ENCODE peak calls at places on chromosomes 1 and 21, in six cellular contexts. M is activated CD4-positive, alpha-beta T cell treated with anti-CD3 and anti-CD28 coated beads for 1 hour; V is foreskin fibroblast; T is stimulated activated CD8-positive, alpha-beta memory T cell treated with anti-CD3 and anti-CD28 coated beads, Interleukin-4, amount 100 ng/mL, for 1 hour; W is HTR-8/SVneo; R is midbrain. X is an unnamed sample.

GRCh38 chr1:200443860-200444259 is 34.0 kb upstream of the ZNF281 start:
- DNase-seq in R (no peak), T (no peak), M (no peak), V (no peak), W (no peak), X (no peak)

GRCh38 chr1:192852001-192852400 is 43.2 kb downstream of the RGS2 start:
- DNase-seq in V (no peak), M (no peak), W (no peak), R (no peak), T (no peak), X (no peak)

GRCh38 chr1:52056110-52056936 is at the start of gene BTF3L4:
- DNase-seq in W (peak), R (peak), M (peak), V (peak), T (peak), X (peak)

GRCh38 chr1:232473319-232473718 is 156.6 kb downstream of the SIPA1L2 start:
- DNase-seq in W (no peak), M (no peak), T (no peak), R (no peak), V (peak), X (no peak)

GRCh38 chr1:211735208-211736170 is 60.1 kb upstream of the NEK2 start:
- DNase-seq in R (peak), V (peak), M (no peak), T (no peak), W (peak), X (no peak)

GRCh38 chr1:175714350-175714749 is 29.0 kb downstream of the TNR start:
- DNase-seq in T (no peak), R (no peak), W (no peak), V (no peak), M (no peak), X (no peak)

GRCh38 chr1:29757866-29758763 is 521.8 kb downstream of the PTPRU start:
- DNase-seq in V (no peak), M (no peak), W (no peak), R (no peak), T (no peak), X (no peak)

GRCh38 chr21:24420694-24421093 is 1186.6 kb downstream of the MRPL39 start:
- DNase-seq in V (no peak), M (no peak), W (no peak), T (no peak), R (no peak), X (no peak)

GRCh38 chr1:176560681-176561080 is 97.7 kb downstream of the PAPPA2 start:
- DNase-seq in W (no peak), V (peak), T (no peak), R (no peak), M (no peak), X (no peak)

GRCh38 chr1:10251325-10252103 is 41.1 kb downstream of the KIF1B start:
- DNase-seq in W (no peak), T (no peak), V (peak), M (no peak), R (no peak), X (no peak)

GRCh38 chr1:62652387-62652786 is 35.8 kb downstream of the DOCK7 start:
- DNase-seq in W (no peak), T (no peak), M (no peak), R (no peak), V (no peak), X (no peak)

GRCh38 chr1:211476200-211476849 is 15.6 kb downstream of the RD3 start:
- DNase-seq in T (peak), M (peak), W (peak), V (peak), R (peak), X (peak)

GRCh38 chr21:34333150-34333739 is 30.6 kb upstream of the KCNE2 start:
- DNase-seq in W (no peak), R (no peak), M (no peak), V (no peak), T (no peak), X (no peak)

GRCh38 chr1:77762072-77762476 is 2.4 kb upstream of the USP33 start:
- DNase-seq in V (peak), W (peak), M (no peak), T (no peak), R (no peak), X (no peak)

GRCh38 chr1:209641216-209642181 is 10.7 kb downstream of the LAMB3 start:
- DNase-seq in T (no peak), W (no peak), R (peak), V (no peak), M (no peak), X (no peak)

GRCh38 chr1:47584249-47584648 is 146.4 kb downstream of the FOXD2 start:
- DNase-seq in V (no peak), W (no peak), M (no peak), R (peak), T (no peak), X (no peak)

GRCh38 chr1:246779561-246780175 is 55.5 kb downstream of the SCCPDH start:
- DNase-seq in V (no peak), R (no peak), M (no peak), W (no peak), T (no peak), X (no peak)

GRCh38 chr21:38303300-38303699 is 46.5 kb downstream of the KCNJ15 start:
- DNase-seq in W (peak), V (peak), R (no peak), T (no peak), M (no peak), X (no peak)

GRCh38 chr1:36710008-36710407 is 227.3 kb upstream of the CSF3R start:
- DNase-seq in T (no peak), V (no peak), M (no peak), R (no peak), W (no peak), X (no peak)

GRCh38 chr1:6024376-6024775 is 21.3 kb upstream of the KCNAB2 start:
- DNase-seq in M (no peak), V (no peak), W (no peak), R (no peak), T (no peak), X (no peak)

GRCh38 chr21:38804617-38805281 is 980 bp upstream of the ETS2 start:
- DNase-seq in M (no peak), T (no peak), V (peak), W (no peak), R (peak), X (peak)

GRCh38 chr1:31591425-31592093 is 15.2 kb downstream of the TINAGL1 start:
- DNase-seq in V (peak), T (no peak), R (no peak), M (no peak), W (no peak), X (no peak)

GRCh38 chr1:174720618-174721017 is 272.9 kb downstream of the GPR52 start:
- DNase-seq in T (no peak), W (no peak), V (no peak), M (no peak), R (no peak), X (no peak)

GRCh38 chr1:42777860-42778259 is 6.9 kb upstream of the TMEM269 start:
- DNase-seq in V (no peak), R (no peak), T (no peak), M (no peak), W (peak), X (peak)

GRCh38 chr21:45102391-45102932 is 28.1 kb downstream of the ADARB1 start:
- DNase-seq in R (no peak), W (peak), M (no peak), V (peak), T (no peak), X (no peak)

GRCh38 chr21:32884062-32884461 is 112.5 kb upstream of the PAXBP1 start:
- DNase-seq in V (no peak), M (no peak), W (no peak), T (no peak), R (no peak), X (no peak)

GRCh38 chr1:156493749-156494148 is 6.8 kb downstream of the MEF2D start:
- DNase-seq in W (no peak), R (no peak), V (no peak), T (no peak), M (no peak), X (no peak)

GRCh38 chr21:35048706-35049617 is at the start of gene RUNX1:
- DNase-seq in V (peak), T (peak), M (peak), R (peak), W (peak), X (peak)

GRCh38 chr1:235331391-235331790 is 3.0 kb downstream of the GGPS1 start:
- DNase-seq in M (no peak), R (no peak), V (no peak), W (no peak), T (no peak), X (no peak)

GRCh38 chr1:21318714-21319159 is 28.5 kb upstream of the ECE1 start:
- DNase-seq in M (no peak), T (no peak), V (peak), W (no peak), R (peak), X (no peak)

GRCh38 chr21:45415188-45415942 is 10.4 kb downstream of the COL18A1 start:
- DNase-seq in M (no peak), T (no peak), V (no peak), W (no peak), R (no peak), X (no peak)

X was measured in T-helper 2 cell treated with Interferon-gamma antibody and Interleukin-4, amounts not matched to agents 5 μg/mL and 100 μg/mL, for 36 hours.